ENCODE peak calls at places on chromosomes 16 and 17, in ten cellular contexts. C is hepatocyte; K is anterior cingulate cortex; H is CD8-positive, alpha-beta memory T cell; X is retinal pigment epithelial cell; E is sigmoid colon; V is stimulated activated CD4-positive, alpha-beta T cell treated with anti-CD3 and anti-CD28 coated beads, Interleukin-1b, Interleukin-23, amount 100 ng/mL, for 1 hour; Q is aorta; Y is astrocyte of the spinal cord; W is heart left ventricle. S is an unnamed sample.

GRCh38 chr17:33987162-33987561 is 267.9 kb upstream of the CCL2 start:
- DNase-seq in X (no peak), Q (no peak), K (no peak), H (no peak), C (no peak), V (no peak), E (no peak), Y (no peak), W (no peak), S (no peak)

GRCh38 chr17:80171681-80172080 is 1.9 kb downstream of the CARD14 start:
- DNase-seq in Y (no peak), V (no peak), Q (no peak), K (no peak), C (no peak), W (no peak), H (no peak), X (no peak), E (no peak), S (no peak)

GRCh38 chr16:82264781-82265180 is 94.8 kb upstream of the MPHOSPH6 start:
- DNase-seq in Y (no peak), X (no peak), C (no peak), Q (no peak), E (no peak), H (no peak), W (no peak), K (no peak), V (no peak), S (no peak)

GRCh38 chr16:64077242-64077641 is 1044.6 kb downstream of the CDH11 start:
- DNase-seq in K (no peak), Q (no peak), X (no peak), E (no peak), V (no peak), Y (no peak), W (no peak), H (no peak), C (no peak), S (no peak)

GRCh38 chr16:9048302-9048700 is 43.1 kb upstream of the HAPSTR1 start:
- DNase-seq in W (no peak), K (no peak), E (no peak), V (no peak), X (no peak), C (no peak), H (no peak), Q (no peak), Y (no peak), S (no peak)

GRCh38 chr17:309361-309888 is 43.2 kb downstream of the RPH3AL start:
- DNase-seq in H (no peak), E (no peak), C (no peak), V (no peak), K (no peak), W (peak; percentile 26), Y (no peak), Q (peak; percentile 37), X (no peak), S (no peak)

GRCh38 chr17:27366438-27366837 is 72.5 kb downstream of the WSB1 start:
- DNase-seq in V (no peak), Y (no peak), K (no peak), Q (no peak), E (no peak), C (no peak), X (no peak), H (no peak), W (no peak), S (no peak)

GRCh38 chr16:68529931-68530667 is 9.0 kb upstream of the ZFP90 start:
- DNase-seq in Q (peak; percentile 92), E (peak; percentile 94), K (peak; percentile 74), H (peak; percentile 80), C (peak; percentile 90), W (peak; percentile 89), Y (peak; percentile 83), X (peak; percentile 38), V (peak; percentile 84), S (peak; percentile 92)

GRCh38 chr16:9012848-9013507 is 49.3 kb upstream of the USP7 start:
- DNase-seq in W (peak; percentile 32), H (no peak), K (no peak), Y (peak; percentile 13), C (peak; percentile 34), X (no peak), Q (no peak), V (no peak), E (no peak), S (no peak)

GRCh38 chr17:37162800-37163199 is 213.0 kb upstream of the C17orf78 start:
- DNase-seq in Q (no peak), Y (no peak), H (no peak), X (no peak), K (no peak), E (no peak), W (no peak), V (no peak), C (no peak), S (no peak)

GRCh38 chr17:75105269-75106080 is 4.3 kb upstream of the ARMC7 start:
- DNase-seq in E (no peak), Y (peak; percentile 68), K (no peak), V (no peak), X (no peak), W (no peak), C (peak; percentile 74), H (no peak), Q (no peak), S (peak; percentile 73)

GRCh38 chr16:10391339-10391738 is 5.5 kb downstream of the ATF7IP2 start:
- DNase-seq in C (no peak), X (no peak), H (no peak), Q (no peak), W (no peak), Y (no peak), V (no peak), E (no peak), K (no peak), S (no peak)

GRCh38 chr17:28777178-28777577 is 33.4 kb downstream of the TRAF4 start:
- DNase-seq in K (no peak), V (no peak), Q (no peak), Y (no peak), C (no peak), H (no peak), E (no peak), X (no peak), W (no peak), S (no peak)

GRCh38 chr17:40724656-40725055 is 21.1 kb upstream of the KRT24 start:
- DNase-seq in W (no peak), X (no peak), H (no peak), K (no peak), Q (no peak), V (no peak), E (no peak), C (no peak), Y (no peak), S (no peak)

GRCh38 chr16:4800290-4801041 is 2.0 kb downstream of the ROGDI start:
- DNase-seq in K (peak; percentile 82), H (no peak), X (no peak), C (no peak), Q (no peak), W (peak; percentile 81), V (no peak), Y (no peak), E (no peak), S (peak; percentile 83)